ENCODE peak calls at places on chromosomes 13 and 19, in eight cellular contexts. M is D721Med; C is bronchial epithelial cell; D is stomach; Z is progenitor cell of endocrine pancreas; F is SK-N-SH; S is glutamatergic neuron; X is CD8-positive, alpha-beta T cell. Q is an unnamed sample.
A peak's percentile ranks its signal among the peaks of the same experiment; 100 is the strongest.

GRCh38 chr19:49157445-49158224 is at the start of gene TRPM4:
- DNase-seq in M (peak; percentile 93), Z (peak; percentile 89), S (peak; percentile 96), C (peak; percentile 72), F (peak; percentile 92), X (no peak), D (peak; percentile 96), Q (peak; percentile 88)

GRCh38 chr19:42088471-42089190 is 12.7 kb downstream of the ZNF574 start:
- DNase-seq in X (no peak), M (no peak), C (peak; percentile 23), Z (no peak), S (no peak), D (no peak), F (no peak), Q (no peak)

GRCh38 chr19:13031917-13032623 is 36.8 kb downstream of the NFIX start:
- DNase-seq in M (no peak), S (no peak), D (no peak), F (no peak), X (no peak), C (peak; percentile 56), Z (no peak), Q (no peak)

GRCh38 chr19:6425732-6426686 is 1.4 kb upstream of the KHSRP start:
- DNase-seq in D (no peak), Z (no peak), S (no peak), X (no peak), M (no peak), C (no peak), F (peak; percentile 27), Q (peak; percentile 30)

GRCh38 chr13:114200673-114201005 is 21.6 kb downstream of the CFAP97D2 start:
- DNase-seq in F (no peak), M (no peak), S (no peak), X (no peak), D (no peak), Z (no peak), C (no peak), Q (no peak)

GRCh38 chr13:110426745-110427144 is 119.7 kb downstream of the COL4A2 start:
- DNase-seq in Z (no peak), X (no peak), D (no peak), S (no peak), F (no peak), M (no peak), C (no peak), Q (no peak)

GRCh38 chr19:16315825-16316505 is 8.7 kb upstream of the KLF2 start:
- DNase-seq in X (no peak), F (no peak), M (no peak), D (no peak), Z (no peak), S (no peak), C (peak; percentile 84), Q (peak; percentile 81)

GRCh38 chr19:16778796-16779411 is 50.3 kb upstream of the SIN3B start:
- DNase-seq in F (peak; percentile 52), Z (no peak), S (peak; percentile 59), D (peak; percentile 37), M (no peak), C (peak; percentile 47), X (peak; percentile 44), Q (peak; percentile 78)

GRCh38 chr19:17719730-17720486 is 628 bp downstream of the MAP1S start:
- DNase-seq in S (peak; percentile 36), Z (no peak), F (peak; percentile 79), D (peak; percentile 73), C (peak; percentile 58), M (no peak), X (peak; percentile 52), Q (peak; percentile 77)

GRCh38 chr13:19382111-19382510 is 179.2 kb downstream of the TPTE2 start:
- DNase-seq in D (no peak), S (no peak), Z (no peak), F (peak; percentile 17), X (no peak), M (no peak), C (no peak), Q (no peak)

GRCh38 chr13:109785141-109785891 is 1.1 kb downstream of the IRS2 start:
- DNase-seq in F (peak; percentile 47), M (no peak), Z (peak; percentile 41), D (peak; percentile 61), S (peak; percentile 62), X (peak; percentile 53), C (no peak), Q (peak; percentile 55)

GRCh38 chr13:40550130-40550529 is 116.3 kb downstream of the FOXO1 start:
- DNase-seq in Z (no peak), S (no peak), M (no peak), X (no peak), F (no peak), C (peak; percentile 35), D (no peak), Q (peak; percentile 53)

GRCh38 chr19:51783373-51783772 is 11.6 kb upstream of the FPR3 start:
- DNase-seq in M (no peak), X (no peak), C (peak; percentile 40), Z (no peak), F (no peak), D (no peak), S (no peak), Q (peak; percentile 60)
- TF ChIP-seq CTCF in M (peak; percentile 40), X (no peak), C (peak; percentile 15), Z (peak; percentile 17), F (peak; percentile 58), D (no peak), S (no peak), Q (peak; percentile 50)

DNA sequence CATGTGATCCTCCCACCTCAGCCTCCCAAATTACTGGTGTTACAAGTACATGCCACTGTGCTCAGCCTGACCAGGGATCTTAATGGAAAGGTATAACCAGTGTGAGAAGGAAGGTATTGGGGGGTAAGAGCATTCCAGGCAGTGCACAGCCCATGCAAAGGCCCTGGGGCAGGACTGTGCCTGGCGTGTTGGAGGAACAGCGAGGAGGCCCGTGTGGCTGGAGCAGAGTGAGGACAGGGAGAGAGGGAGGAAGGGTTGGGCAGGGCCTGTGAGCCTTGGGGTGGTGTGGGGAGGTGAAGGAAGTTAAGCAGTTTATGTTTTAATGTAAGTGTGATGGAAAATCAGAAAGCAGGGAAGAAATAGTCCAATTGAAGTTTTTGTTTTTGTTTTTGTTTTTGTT is 1.6 kb downstream of the TMIGD2 start:
- DNase-seq in C (no peak), Z (no peak), S (no peak), D (no peak), M (no peak), F (no peak), X (no peak), Q (no peak)
- TF ChIP-seq CTCF in C (no peak), Z (no peak), S (no peak), D (no peak), M (no peak), F (no peak), X (no peak), Q (no peak)

GRCh38 chr13:26914624-26915023 is 154.0 kb upstream of the GPR12 start:
- DNase-seq in Z (no peak), C (peak; percentile 83), F (no peak), D (no peak), X (no peak), M (peak; percentile 43), S (no peak), Q (peak; percentile 63)
- TF ChIP-seq CTCF in Z (no peak), C (no peak), F (no peak), D (no peak), X (no peak), M (no peak), S (no peak), Q (no peak)

GRCh38 chr19:58513694-58514563 is 2.1 kb upstream of the SLC27A5 start:
- DNase-seq in S (peak; percentile 98), Z (peak; percentile 94), M (peak; percentile 66), X (peak; percentile 96), D (peak; percentile 94), C (peak; percentile 77), F (peak; percentile 99), Q (peak; percentile 92)
- TF ChIP-seq CTCF in S (peak; percentile 97), Z (peak; percentile 98), M (peak; percentile 82), X (peak; percentile 85), D (peak; percentile 93), C (peak; percentile 94), F (peak; percentile 85), Q (peak; percentile 97)

Q was measured in MCF 10A.